ENCODE peak calls at places on chromosomes 11 and 22, in nine cellular contexts. R is trophoblast cell, H is fibroblast of villous mesenchyme, V is fibroblast of pulmonary artery, B is lower lobe of right lung, T is tibial nerve, N is uterus, G is GM23338, W is right lobe of liver. M is an unnamed sample.

GRCh38 chr11:19344661-19345518 is 104.1 kb upstream of the E2F8 start:
- DNase-seq in R (peak), H (peak), V (peak), B (peak), T (no peak), N (no peak), G (peak), W (peak), M (peak)

GRCh38 chr11:104897891-104898684 is at the start of gene CASP12:
- DNase-seq in R (no peak), H (peak), V (peak), B (no peak), T (no peak), N (peak), G (no peak), W (no peak), M (peak)

GRCh38 chr11:65103476-65103875 is 7.5 kb downstream of the VPS51 start:
- DNase-seq in R (no peak), H (no peak), V (no peak), B (no peak), T (no peak), N (no peak), G (no peak), W (no peak), M (no peak)

GRCh38 chr11:12275818-12276217 is 101.6 kb upstream of the PARVA start:
- DNase-seq in R (no peak), H (no peak), V (no peak), B (no peak), T (no peak), N (no peak), G (no peak), W (no peak), M (no peak)

GRCh38 chr22:49960967-49961600 is 512 bp downstream of the PIM3 start:
- DNase-seq in R (peak), H (peak), V (peak), B (peak), T (peak), N (peak), G (peak), W (peak), M (peak)

GRCh38 chr11:82927264-82927880 is 25.8 kb downstream of the DDIAS start:
- DNase-seq in R (peak), H (peak), V (peak), B (no peak), T (no peak), N (peak), G (peak), W (no peak), M (peak)

GRCh38 chr11:2173150-2173693 is 1.6 kb upstream of the TH start:
- DNase-seq in R (no peak), H (no peak), V (no peak), B (no peak), T (no peak), N (no peak), G (peak), W (no peak), M (no peak)

GRCh38 chr11:2750101-2750509 is 50.3 kb upstream of the KCNQ1OT1 start:
- DNase-seq in R (peak), H (no peak), V (no peak), B (peak), T (no peak), N (no peak), G (no peak), W (peak), M (no peak)

GRCh38 chr11:119094816-119095065 is 6.9 kb downstream of the DPAGT1 start:
- DNase-seq in R (peak), H (peak), V (peak), B (peak), T (peak), N (peak), G (peak), W (peak), M (peak)

GRCh38 chr11:71914127-71914526 is 14.3 kb downstream of the XNDC1N start:
- DNase-seq in R (no peak), H (no peak), V (no peak), B (no peak), T (no peak), N (no peak), G (no peak), W (no peak), M (no peak)

GRCh38 chr22:38973289-38974169 is 8.6 kb upstream of the APOBEC3B start:
- DNase-seq in R (peak), H (peak), V (peak), B (no peak), T (no peak), N (no peak), G (peak), W (no peak), M (peak)

GRCh38 chr11:95500466-95500865 is 269.5 kb upstream of the SESN3 start:
- DNase-seq in R (no peak), H (no peak), V (no peak), B (no peak), T (no peak), N (no peak), G (no peak), W (no peak), M (no peak)

GRCh38 chr11:131595812-131596211 is 225.4 kb downstream of the NTM start:
- DNase-seq in R (no peak), H (no peak), V (no peak), B (no peak), T (no peak), N (no peak), G (no peak), W (no peak), M (no peak)

GRCh38 chr22:41425704-41426365 is 20.8 kb downstream of the TOB2 start:
- DNase-seq in R (no peak), H (peak), V (no peak), B (no peak), T (no peak), N (no peak), G (no peak), W (no peak), M (no peak)

DNA sequence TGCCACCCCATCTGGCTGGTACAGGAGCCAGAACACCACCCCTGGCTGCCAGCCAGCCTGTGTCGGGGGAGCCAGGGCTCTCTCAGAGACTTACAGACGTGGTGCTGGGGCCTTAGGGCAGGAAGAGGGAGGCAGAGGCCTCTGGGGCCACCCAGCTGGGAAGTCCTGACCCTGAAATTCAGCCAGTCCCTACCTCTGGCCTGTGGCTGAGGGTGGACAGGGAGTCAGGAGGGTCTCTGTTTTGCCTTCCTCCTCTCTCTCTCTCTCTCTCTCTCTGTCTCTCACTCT is 52.5 kb upstream of the CDON start:
- DNase-seq in R (no peak), H (no peak), V (peak), B (peak), T (peak), N (no peak), G (no peak), W (no peak), M (no peak)
- H3K4me3 ChIP-seq in R (no peak), H (no peak), V (no peak), B (no peak), T (no peak), N (no peak), G (no peak), W (no peak), M (no peak)

GRCh38 chr11:133900176-133901105 is 55.1 kb upstream of the SPATA19 start:
- DNase-seq in R (no peak), H (no peak), V (no peak), B (peak), T (no peak), N (no peak), G (no peak), W (no peak), M (no peak)
- H3K4me3 ChIP-seq in R (no peak), H (no peak), V (no peak), B (no peak), T (no peak), N (no peak), G (no peak), W (no peak), M (no peak)

DNA sequence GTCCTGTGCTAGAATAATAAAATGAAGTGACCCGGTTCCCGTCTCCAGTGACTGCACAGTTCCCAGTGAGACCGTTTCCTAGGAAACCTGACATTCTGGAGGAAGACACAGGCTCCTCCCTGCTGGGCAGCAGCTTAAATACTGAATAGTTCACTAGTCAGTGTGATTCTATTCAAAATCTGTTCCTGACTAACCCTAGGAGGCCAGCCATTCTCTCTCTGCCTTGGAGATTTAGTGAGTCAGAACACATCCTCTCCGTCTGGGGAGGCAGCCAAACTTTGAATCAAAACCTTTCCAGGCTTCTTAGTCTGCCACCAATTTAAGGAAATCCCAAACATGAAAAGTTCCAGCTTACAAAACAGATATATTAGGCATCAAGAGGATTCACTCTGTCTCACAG is 11.2 kb downstream of the TRIM66 start:
- DNase-seq in R (no peak), H (peak), V (peak), B (no peak), T (no peak), N (peak), G (peak), W (no peak), M (peak)
- H3K4me3 ChIP-seq in R (no peak), H (no peak), V (no peak), B (no peak), T (no peak), N (no peak), G (peak), W (no peak), M (no peak)

DNA sequence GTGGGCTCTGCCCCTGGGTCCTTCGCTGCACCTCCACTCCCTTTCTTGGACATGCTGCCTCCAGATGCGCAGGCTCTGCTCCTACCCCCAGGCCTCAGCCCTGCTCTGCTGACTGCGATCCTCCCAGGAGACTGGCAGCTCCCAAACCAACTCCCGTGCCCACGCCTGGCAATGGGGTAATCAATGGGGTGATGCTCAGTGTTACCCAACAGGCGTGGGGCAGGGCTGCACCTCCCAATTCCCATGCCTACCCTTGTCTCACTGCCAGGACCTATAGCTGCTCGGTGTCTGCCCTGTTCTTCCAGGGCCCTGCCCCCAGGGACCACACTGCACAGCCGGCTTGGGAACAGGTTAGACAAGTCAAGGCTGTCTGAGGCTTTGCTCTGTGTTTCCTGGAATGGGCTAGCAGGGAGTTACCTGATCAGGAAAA is at the start of gene ALDH3B2:
- DNase-seq in R (peak), H (no peak), V (no peak), B (no peak), T (no peak), N (no peak), G (no peak), W (no peak), M (no peak)
- H3K4me3 ChIP-seq in R (no peak), H (no peak), V (no peak), B (no peak), T (no peak), N (no peak), G (no peak), W (no peak), M (no peak)

GRCh38 chr11:61830318-61831105 is 2.4 kb downstream of the FADS2 start:
- DNase-seq in R (no peak), H (peak), V (peak), B (no peak), T (no peak), N (peak), G (no peak), W (no peak), M (no peak)
- H3K4me3 ChIP-seq in R (no peak), H (peak), V (peak), B (no peak), T (no peak), N (no peak), G (peak), W (no peak), M (no peak)

DNA sequence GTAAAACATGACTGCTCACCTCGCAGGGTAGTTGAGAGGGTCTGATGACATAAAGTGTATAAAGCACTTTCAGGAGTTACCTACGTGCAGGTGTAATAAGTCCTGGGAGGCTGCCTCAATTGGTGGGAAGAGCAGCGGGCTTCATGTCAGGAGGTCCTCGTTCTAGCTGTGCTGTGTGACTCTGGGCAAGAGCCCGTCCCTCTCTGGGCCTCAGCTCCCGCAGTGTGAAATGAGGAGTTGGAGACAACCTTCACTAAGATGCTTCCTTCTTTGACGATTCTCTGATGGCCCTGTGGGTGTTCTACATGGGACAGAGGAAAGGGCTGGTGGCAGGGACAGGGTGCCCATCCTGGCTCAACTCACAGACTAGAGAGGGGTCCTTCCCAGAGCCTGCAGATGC is 57.8 kb downstream of the TP53I11 start:
- DNase-seq in R (no peak), H (no peak), V (no peak), B (no peak), T (no peak), N (no peak), G (no peak), W (no peak), M (no peak)
- H3K4me3 ChIP-seq in R (no peak), H (no peak), V (no peak), B (no peak), T (no peak), N (no peak), G (no peak), W (no peak), M (no peak)

DNA sequence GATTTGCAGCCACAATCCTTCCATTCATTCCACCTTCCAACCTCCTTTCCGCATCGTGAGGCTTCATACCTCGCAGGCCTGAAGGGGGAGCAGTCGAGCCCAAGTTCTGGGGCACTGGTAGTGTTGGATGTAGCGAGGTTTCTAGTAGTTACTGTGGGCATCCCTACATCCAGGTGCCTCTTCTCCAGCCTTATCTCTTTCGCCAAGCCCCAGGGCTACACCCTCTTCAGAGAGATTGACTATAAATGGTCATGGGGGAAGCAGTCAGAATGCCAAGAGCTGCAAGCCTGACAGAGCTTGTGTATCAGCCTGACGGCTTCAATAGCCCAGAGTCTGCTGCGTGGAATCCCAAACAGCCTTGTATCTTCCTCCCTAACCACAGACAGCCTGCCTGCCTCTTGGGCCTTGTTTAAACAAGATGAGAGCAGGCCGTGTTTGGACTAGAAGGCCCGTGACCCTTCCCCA is 28.9 kb downstream of the CLMP start:
- DNase-seq in R (peak), H (peak), V (peak), B (peak), T (peak), N (peak), G (peak), W (peak), M (peak)
- H3K4me3 ChIP-seq in R (no peak), H (no peak), V (no peak), B (no peak), T (no peak), N (no peak), G (no peak), W (no peak), M (no peak)